ENCODE peak calls at places on chromosomes 11 and 22, in nine cellular contexts. T is lower leg skin, U is mammary epithelial cell, C is ovary, Z is adrenal gland, L is cardiac muscle cell, F is IMR-90, Q is dorsolateral prefrontal cortex, W is retinal pigment epithelial cell. G is an unnamed sample.

GRCh38 chr11:57241311-57241972 is 4.4 kb upstream of the APLNR start:
- DNase-seq in T (no peak), U (no peak), C (no peak), Z (no peak), L (no peak), F (no peak), Q (no peak), W (no peak), G (no peak)

GRCh38 chr22:29664731-29665130 is 55.1 kb upstream of the CABP7 start:
- DNase-seq in T (no peak), U (peak), C (no peak), Z (no peak), L (peak), F (peak), Q (no peak), W (no peak), G (no peak)

GRCh38 chr22:16962501-16962900 is 45.5 kb downstream of the GAB4 start:
- DNase-seq in T (no peak), U (no peak), C (no peak), Z (no peak), L (no peak), F (no peak), Q (no peak), W (no peak), G (no peak)

GRCh38 chr11:79600747-79601146 is 159.9 kb upstream of the TENM4 start:
- DNase-seq in T (no peak), U (no peak), C (no peak), Z (no peak), L (no peak), F (no peak), Q (no peak), W (no peak), G (no peak)

GRCh38 chr11:3049430-3050243 is 7.6 kb downstream of the CARS1 start:
- DNase-seq in T (peak), U (peak), C (peak), Z (peak), L (peak), F (peak), Q (peak), W (peak), G (peak)

GRCh38 chr11:68750988-68751325 is 363 bp downstream of the TESMIN start:
- DNase-seq in T (no peak), U (no peak), C (peak), Z (no peak), L (no peak), F (no peak), Q (no peak), W (no peak), G (no peak)

GRCh38 chr11:104907521-104908185 is 9.4 kb upstream of the CASP12 start:
- DNase-seq in T (no peak), U (no peak), C (no peak), Z (no peak), L (no peak), F (peak), Q (no peak), W (no peak), G (no peak)

GRCh38 chr22:39292561-39293074 is 26.8 kb downstream of the RPL3 start:
- DNase-seq in T (peak), U (peak), C (peak), Z (peak), L (peak), F (peak), Q (peak), W (peak), G (peak)

GRCh38 chr11:9313648-9314290 is 624 bp downstream of the TMEM41B start:
- DNase-seq in T (no peak), U (peak), C (no peak), Z (no peak), L (peak), F (peak), Q (no peak), W (no peak), G (peak)

GRCh38 chr22:40196628-40197027 is 18.9 kb downstream of the TNRC6B start:
- DNase-seq in T (no peak), U (peak), C (peak), Z (peak), L (peak), F (peak), Q (no peak), W (no peak), G (peak)

DNA sequence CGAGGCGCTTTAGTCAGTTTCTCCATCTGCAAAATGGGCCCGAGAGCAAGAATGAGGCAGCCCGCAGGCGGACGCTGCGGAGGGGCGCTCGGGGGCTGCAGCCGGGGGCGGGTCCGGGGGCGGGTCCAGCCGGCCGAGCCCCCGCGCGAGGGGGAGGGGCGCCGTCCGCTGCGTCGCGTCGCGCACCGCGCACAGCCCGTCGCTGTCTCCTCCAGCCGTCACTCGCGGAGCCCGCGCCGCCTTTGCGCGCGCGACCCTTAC is 282 bp downstream of the PC start:
- DNase-seq in T (no peak), U (no peak), C (no peak), Z (no peak), L (no peak), F (no peak), Q (no peak), W (no peak), G (no peak)
- H3K4me3 ChIP-seq in T (peak), U (peak), C (peak), Z (peak), L (peak), F (peak), Q (peak), W (peak), G (peak)

GRCh38 chr22:20174785-20175596 is 24.1 kb upstream of the CCDC188 start:
- DNase-seq in T (no peak), U (no peak), C (no peak), Z (no peak), L (peak), F (peak), Q (no peak), W (no peak), G (peak)
- TF ChIP-seq CTCF in T (no peak), U (no peak), C (no peak), Z (no peak), L (peak), F (peak), Q (no peak), W (peak), G (peak)

GRCh38 chr22:42643632-42644421 is 3.4 kb upstream of the ATP5MGL start:
- DNase-seq in T (no peak), U (no peak), C (no peak), Z (no peak), L (no peak), F (no peak), Q (no peak), W (no peak), G (no peak)
- H3K4me3 ChIP-seq in T (no peak), U (no peak), C (no peak), Z (no peak), L (no peak), F (no peak), Q (no peak), W (no peak), G (no peak)

DNA sequence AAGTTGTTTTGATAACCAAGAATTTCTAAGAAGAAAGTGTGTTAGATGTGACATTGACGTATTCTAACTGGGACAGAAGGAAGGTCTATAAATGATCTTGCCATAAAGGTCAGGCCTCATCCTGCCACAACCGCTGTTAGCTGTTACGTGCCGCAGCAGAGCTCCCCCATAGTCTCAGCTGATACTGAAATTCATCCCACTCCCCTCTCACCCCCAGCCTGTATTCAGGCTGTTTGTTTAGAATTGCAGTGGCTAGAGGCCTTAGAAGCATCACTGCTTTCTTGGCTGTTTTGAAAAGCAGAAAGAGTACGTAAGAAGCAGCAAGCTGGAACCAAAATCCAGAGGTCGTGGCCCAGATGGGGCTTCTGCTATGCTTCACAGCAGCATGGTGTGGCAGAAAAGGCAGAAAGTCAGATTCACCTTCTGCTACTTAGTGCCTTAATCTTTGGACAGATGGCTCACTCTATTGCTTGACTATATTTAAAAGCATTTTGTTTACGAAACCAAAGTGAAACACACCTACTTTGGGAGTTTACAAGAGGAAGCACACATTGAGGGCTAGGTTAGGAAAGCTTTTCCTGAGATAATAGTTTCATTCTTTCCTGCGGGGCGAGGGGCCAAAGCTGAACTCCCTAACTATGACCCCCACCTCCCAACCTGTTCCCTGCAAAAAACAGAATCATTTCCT is 950 bp upstream of the LAYN start:
- DNase-seq in T (no peak), U (no peak), C (no peak), Z (no peak), L (no peak), F (no peak), Q (no peak), W (no peak), G (peak)
- TF ChIP-seq CTCF in T (no peak), U (no peak), C (no peak), Z (no peak), L (no peak), F (no peak), Q (no peak), W (no peak), G (no peak)

GRCh38 chr11:111602865-111603632 is 800 bp downstream of the SIK2 start:
- DNase-seq in T (peak), U (peak), C (peak), Z (no peak), L (peak), F (peak), Q (no peak), W (no peak), G (peak)

GRCh38 chr11:111601979-111602864 is at the start of gene SIK2:
- DNase-seq in T (peak), U (peak), C (peak), Z (peak), L (peak), F (peak), Q (peak), W (peak), G (peak)

GRCh38 chr11:111605681-111606080 is 3.4 kb downstream of the SIK2 start:
- DNase-seq in T (no peak), U (no peak), C (no peak), Z (no peak), L (no peak), F (no peak), Q (no peak), W (no peak), G (no peak)

GRCh38 chr11:111604392-111605009 is 2.3 kb downstream of the SIK2 start:
- DNase-seq in T (no peak), U (peak), C (no peak), Z (no peak), L (peak), F (peak), Q (no peak), W (no peak), G (peak)

DNA sequence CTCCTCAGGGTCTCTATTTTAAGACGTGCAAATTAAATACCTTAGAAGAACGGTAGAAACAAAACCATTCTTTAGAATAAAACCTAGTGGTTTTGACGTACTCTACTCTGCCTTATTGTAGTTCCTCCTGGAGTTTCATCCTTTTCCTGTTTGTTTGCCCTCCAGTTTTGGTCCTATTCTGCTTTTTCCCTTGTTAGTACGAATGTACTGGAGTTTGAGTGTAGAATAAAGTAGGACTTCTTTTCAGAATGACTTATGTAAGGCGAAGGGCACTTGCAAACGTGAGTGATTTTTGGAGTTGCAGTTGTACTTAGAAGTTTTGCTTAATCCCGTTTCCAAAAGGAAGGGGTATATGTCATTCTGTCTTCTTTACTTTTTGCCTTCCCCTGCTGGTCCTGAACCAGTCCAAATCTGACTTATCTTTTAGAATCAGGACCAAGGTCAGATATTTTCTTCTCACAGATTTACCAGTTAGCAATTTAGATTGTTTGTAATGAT is 1.4 kb downstream of the SIK2 start:
- DNase-seq in T (no peak), U (no peak), C (no peak), Z (no peak), L (peak), F (no peak), Q (no peak), W (no peak), G (no peak)
- H3K4me3 ChIP-seq in T (peak), U (peak), C (peak), Z (peak), L (peak), F (peak), Q (peak), W (peak), G (peak)

GRCh38 chr22:50206599-50206998 is 5.8 kb downstream of the SELENOO start:
- DNase-seq in T (no peak), U (no peak), C (no peak), Z (no peak), L (no peak), F (peak), Q (no peak), W (no peak), G (peak)
- TF ChIP-seq CTCF in T (no peak), U (peak), C (no peak), Z (peak), L (peak), F (peak), Q (peak), W (peak), G (peak)

GRCh38 chr11:129366737-129367597 is 8.7 kb upstream of the BARX2 start:
- DNase-seq in T (no peak), U (no peak), C (no peak), Z (no peak), L (no peak), F (no peak), Q (no peak), W (no peak), G (no peak)

GRCh38 chr11:129364143-129364654 is 11.4 kb upstream of the BARX2 start:
- DNase-seq in T (peak), U (peak), C (peak), Z (peak), L (peak), F (peak), Q (peak), W (peak), G (peak)

GRCh38 chr11:129368889-129369672 is 6.6 kb upstream of the BARX2 start:
- DNase-seq in T (no peak), U (no peak), C (no peak), Z (no peak), L (no peak), F (no peak), Q (no peak), W (no peak), G (no peak)

GRCh38 chr11:129365816-129366215 is 9.8 kb upstream of the BARX2 start:
- DNase-seq in T (no peak), U (peak), C (no peak), Z (no peak), L (no peak), F (no peak), Q (no peak), W (no peak), G (no peak)
- H3K4me3 ChIP-seq in T (no peak), U (no peak), C (no peak), Z (no peak), L (no peak), F (no peak), Q (no peak), W (no peak), G (no peak)

G was measured in fibroblast of villous mesenchyme.